ENCODE peak calls at places on chromosomes 5 and 9, in ten cellular contexts. I, Q, P, O, N, U, H, S, M and T are unnamed samples.

GRCh38 chr5:143198332-143198731 is 205.2 kb downstream of the NR3C1 start:
- DNase-seq in I (no peak), Q (no peak), P (no peak), O (no peak), N (no peak), U (no peak), H (no peak), S (no peak), M (no peak), T (no peak)

GRCh38 chr5:95988877-95989276 is 27.2 kb upstream of the ELL2 start:
- DNase-seq in I (no peak), Q (no peak), P (no peak), O (no peak), N (no peak), U (no peak), H (no peak), S (no peak), M (no peak), T (no peak)

GRCh38 chr5:171129308-171129707 is 179.7 kb upstream of the TLX3 start:
- DNase-seq in I (no peak), Q (no peak), P (no peak), O (no peak), N (no peak), U (no peak), H (no peak), S (no peak), M (no peak), T (no peak)

GRCh38 chr5:16897284-16897704 is 38.8 kb downstream of the MYO10 start:
- DNase-seq in I (no peak), Q (no peak), P (no peak), O (no peak), N (no peak), U (no peak), H (peak; percentile 60), S (no peak), M (no peak), T (no peak)

GRCh38 chr5:179324760-179325295 is 20.4 kb downstream of the ADAMTS2 start:
- DNase-seq in I (no peak), Q (no peak), P (peak; percentile 29), O (no peak), N (no peak), U (no peak), H (no peak), S (no peak), M (no peak), T (no peak)

GRCh38 chr9:120857481-120857880 is 14.8 kb upstream of the PSMD5 start:
- DNase-seq in I (no peak), Q (no peak), P (no peak), O (no peak), N (no peak), U (no peak), H (no peak), S (no peak), M (no peak), T (no peak)

GRCh38 chr9:119689879-119690278 is 320.6 kb upstream of the BRINP1 start:
- DNase-seq in I (no peak), Q (no peak), P (no peak), O (no peak), N (no peak), U (no peak), H (peak; percentile 11), S (no peak), M (no peak), T (no peak)

GRCh38 chr5:35741126-35741711 is 115.5 kb upstream of the IL7R start:
- DNase-seq in I (peak; percentile 95), Q (no peak), P (no peak), O (no peak), N (no peak), U (no peak), H (no peak), S (no peak), M (no peak), T (no peak)

GRCh38 chr5:51960617-51961115 is 577.4 kb downstream of the ISL1 start:
- DNase-seq in I (peak; percentile 15), Q (peak; percentile 13), P (no peak), O (no peak), N (no peak), U (no peak), H (peak; percentile 84), S (no peak), M (no peak), T (no peak)

GRCh38 chr5:33939863-33940262 is 3.7 kb downstream of the RXFP3 start:
- DNase-seq in I (peak; percentile 14), Q (no peak), P (no peak), O (no peak), N (no peak), U (no peak), H (no peak), S (no peak), M (no peak), T (no peak)

GRCh38 chr9:113403651-113404050 is 2.6 kb upstream of the ALAD start:
- DNase-seq in I (no peak), Q (no peak), P (no peak), O (no peak), N (no peak), U (no peak), H (no peak), S (no peak), M (no peak), T (no peak)

GRCh38 chr5:112983307-112983811 is 6.8 kb downstream of the DCP2 start:
- DNase-seq in I (no peak), Q (no peak), P (no peak), O (no peak), N (no peak), U (no peak), H (no peak), S (no peak), M (no peak), T (no peak)

GRCh38 chr9:128382261-128382660 is 11.1 kb downstream of the URM1 start:
- DNase-seq in I (no peak), Q (no peak), P (no peak), O (no peak), N (no peak), U (no peak), H (no peak), S (no peak), M (no peak), T (no peak)

GRCh38 chr5:132884548-132884947 is 11.1 kb downstream of the LEAP2 start:
- DNase-seq in I (no peak), Q (no peak), P (no peak), O (no peak), N (no peak), U (no peak), H (peak; percentile 44), S (no peak), M (no peak), T (no peak)

GRCh38 chr5:36696059-36696673 is 89.8 kb downstream of the SLC1A3 start:
- DNase-seq in I (peak; percentile 29), Q (peak; percentile 65), P (peak; percentile 54), O (peak; percentile 1), N (no peak), U (peak; percentile 27), H (peak; percentile 67), S (peak; percentile 12), M (no peak), T (no peak)

GRCh38 chr5:67182406-67182805 is 14.2 kb downstream of the CD180 start:
- DNase-seq in I (no peak), Q (peak; percentile 29), P (peak; percentile 60), O (peak; percentile 7), N (peak; percentile 85), U (no peak), H (peak; percentile 19), S (no peak), M (no peak), T (no peak)

GRCh38 chr9:76444530-76444929 is 14.5 kb upstream of the GCNT1 start:
- DNase-seq in I (no peak), Q (no peak), P (no peak), O (no peak), N (no peak), U (no peak), H (no peak), S (no peak), M (no peak), T (no peak)

GRCh38 chr5:138974227-138975063 is 99.3 kb upstream of the LRRTM2 start:
- DNase-seq in I (no peak), Q (no peak), P (peak; percentile 73), O (no peak), N (peak; percentile 67), U (no peak), H (no peak), S (no peak), M (no peak), T (no peak)

GRCh38 chr9:92607773-92608172 is 62.2 kb downstream of the IPPK start:
- DNase-seq in I (peak; percentile 61), Q (no peak), P (no peak), O (peak; percentile 55), N (no peak), U (no peak), H (no peak), S (no peak), M (no peak), T (no peak)

GRCh38 chr5:5585751-5586341 is 163.4 kb downstream of the ICE1 start:
- DNase-seq in I (no peak), Q (no peak), P (no peak), O (no peak), N (no peak), U (no peak), H (no peak), S (no peak), M (no peak), T (no peak)

GRCh38 chr5:157918811-157919742 is 60.1 kb upstream of the CLINT1 start:
- DNase-seq in I (no peak), Q (no peak), P (no peak), O (no peak), N (no peak), U (no peak), H (peak; percentile 71), S (no peak), M (no peak), T (no peak)

GRCh38 chr5:125277494-125278154 is 531.2 kb upstream of the ZNF608 start:
- DNase-seq in I (peak; percentile 78), Q (peak; percentile 52), P (no peak), O (peak; percentile 58), N (no peak), U (no peak), H (peak; percentile 84), S (no peak), M (no peak), T (no peak)

GRCh38 chr5:156469636-156470035 is 142.7 kb downstream of the SGCD start:
- DNase-seq in I (no peak), Q (no peak), P (no peak), O (no peak), N (no peak), U (no peak), H (no peak), S (no peak), M (no peak), T (no peak)

GRCh38 chr5:179261301-179262125 is 83.7 kb downstream of the ADAMTS2 start:
- DNase-seq in I (no peak), Q (no peak), P (peak; percentile 38), O (no peak), N (peak; percentile 27), U (no peak), H (peak; percentile 12), S (no peak), M (no peak), T (no peak)